ENCODE peak calls at places on chromosomes 4 and X, in six cellular contexts. J is KBM-7; P is GM03348; F is activated CD4-positive, alpha-beta T cell treated with anti-CD3 and anti-CD28 coated beads, Interleukin-2, amount 10 ng/mL, durations not matched to agents 7 days and 5 days; O is A549; W is glomerular endothelial cell. D is an unnamed sample.

GRCh38 chr4:4962928-4963327 is 56.3 kb downstream of the CYTL1 start:
- DNase-seq in J (no peak), P (no peak), F (no peak), O (no peak), W (no peak), D (no peak)

GRCh38 chr4:66169341-66169740 is 499.1 kb upstream of the EPHA5 start:
- DNase-seq in J (no peak), P (no peak), F (no peak), O (no peak), W (no peak), D (no peak)

GRCh38 chrX:37888010-37888409 is 40.6 kb upstream of the DYNLT3 start:
- DNase-seq in J (no peak), P (no peak), F (no peak), O (no peak), W (no peak), D (no peak)

GRCh38 chr4:183729430-183730328 is 70.6 kb downstream of the TRAPPC11 start:
- DNase-seq in J (no peak), P (no peak), F (no peak), O (no peak), W (no peak), D (no peak)

GRCh38 chr4:41418444-41418843 is 119.5 kb upstream of the LIMCH1 start:
- DNase-seq in J (no peak), P (peak), F (no peak), O (no peak), W (no peak), D (no peak)

GRCh38 chrX:134251241-134251640 is 14.3 kb downstream of the CCDC160 start:
- DNase-seq in J (no peak), P (no peak), F (no peak), O (no peak), W (no peak), D (no peak)

GRCh38 chr4:53490965-53491622 is 100.2 kb downstream of the LNX1 start:
- DNase-seq in J (peak), P (peak), F (no peak), O (peak), W (peak), D (peak)

GRCh38 chr4:94615431-94615830 is 142.3 kb upstream of the BMPR1B start:
- DNase-seq in J (no peak), P (no peak), F (no peak), O (no peak), W (no peak), D (no peak)

GRCh38 chr4:107956011-107956410 is 24.7 kb downstream of the CYP2U1 start:
- DNase-seq in J (no peak), P (no peak), F (no peak), O (no peak), W (no peak), D (no peak)

GRCh38 chr4:102734116-102734515 is 26.7 kb downstream of the MANBA start:
- DNase-seq in J (no peak), P (no peak), F (no peak), O (no peak), W (no peak), D (no peak)

GRCh38 chr4:37793562-37793961 is 32.9 kb upstream of the PGM2 start:
- DNase-seq in J (peak), P (peak), F (peak), O (no peak), W (no peak), D (no peak)

GRCh38 chr4:77600521-77601451 is 4.8 kb upstream of the CXCL13 start:
- DNase-seq in J (peak), P (peak), F (peak), O (peak), W (no peak), D (no peak)

GRCh38 chr4:124710911-124711310 is 1.6 kb downstream of the ANKRD50 start:
- DNase-seq in J (no peak), P (peak), F (no peak), O (no peak), W (no peak), D (no peak)

GRCh38 chr4:2281575-2282343 is 19.9 kb upstream of the MXD4 start:
- DNase-seq in J (peak), P (no peak), F (peak), O (no peak), W (no peak), D (peak)

D was measured in HL-60.